ENCODE peak calls at places on chromosomes 4 and X, in nine cellular contexts. One of them, this sample, is unnamed.

GRCh38 chr4:176444741-176445140 is 125.0 kb downstream of the SPCS3 start:
- DNase-seq in astrocyte: peak
- DNase-seq in AG10803: peak
- DNase-seq in endodermal cell: no peak
- DNase-seq in uterus: no peak
- DNase-seq in MCF 10A: peak
- DNase-seq in tibial artery: no peak
- DNase-seq in GM23338: no peak
- DNase-seq in left ventricle myocardium inferior: no peak
- DNase-seq in this sample: no peak

GRCh38 chr4:152590179-152591031 is 54.5 kb upstream of the FBXW7 start:
- DNase-seq in GM23338: no peak
- DNase-seq in left ventricle myocardium inferior: no peak
- DNase-seq in MCF 10A: peak
- DNase-seq in AG10803: peak
- DNase-seq in uterus: no peak
- DNase-seq in endodermal cell: no peak
- DNase-seq in astrocyte: peak
- DNase-seq in tibial artery: no peak
- DNase-seq in this sample: no peak

GRCh38 chr4:47289805-47290204 is 173.7 kb downstream of the COMMD8 start:
- DNase-seq in tibial artery: no peak
- DNase-seq in GM23338: no peak
- DNase-seq in endodermal cell: no peak
- DNase-seq in MCF 10A: no peak
- DNase-seq in AG10803: no peak
- DNase-seq in left ventricle myocardium inferior: no peak
- DNase-seq in uterus: no peak
- DNase-seq in astrocyte: no peak
- DNase-seq in this sample: no peak

GRCh38 chr4:148268835-148269234 is 173.4 kb downstream of the NR3C2 start:
- DNase-seq in GM23338: no peak
- DNase-seq in MCF 10A: no peak
- DNase-seq in uterus: no peak
- DNase-seq in endodermal cell: no peak
- DNase-seq in tibial artery: no peak
- DNase-seq in AG10803: no peak
- DNase-seq in left ventricle myocardium inferior: no peak
- DNase-seq in astrocyte: no peak
- DNase-seq in this sample: no peak

GRCh38 chrX:48465336-48465933 is 4.6 kb downstream of the SLC38A5 start:
- DNase-seq in uterus: no peak
- DNase-seq in tibial artery: no peak
- DNase-seq in left ventricle myocardium inferior: no peak
- DNase-seq in astrocyte: peak
- DNase-seq in MCF 10A: peak
- DNase-seq in endodermal cell: no peak
- DNase-seq in AG10803: peak
- DNase-seq in GM23338: no peak
- DNase-seq in this sample: no peak

GRCh38 chr4:43843501-43843900 is 605.1 kb downstream of the KCTD8 start:
- DNase-seq in tibial artery: no peak
- DNase-seq in GM23338: peak
- DNase-seq in MCF 10A: peak
- DNase-seq in AG10803: no peak
- DNase-seq in left ventricle myocardium inferior: no peak
- DNase-seq in uterus: no peak
- DNase-seq in astrocyte: peak
- DNase-seq in endodermal cell: no peak
- DNase-seq in this sample: no peak

GRCh38 chr4:110753461-110753860 is 130.6 kb upstream of the PITX2 start:
- DNase-seq in GM23338: no peak
- DNase-seq in uterus: no peak
- DNase-seq in MCF 10A: no peak
- DNase-seq in left ventricle myocardium inferior: no peak
- DNase-seq in astrocyte: peak
- DNase-seq in AG10803: peak
- DNase-seq in tibial artery: no peak
- DNase-seq in endodermal cell: no peak
- DNase-seq in this sample: no peak

GRCh38 chr4:27011401-27011800 is 150.8 kb downstream of the STIM2 start:
- DNase-seq in astrocyte: no peak
- DNase-seq in uterus: no peak
- DNase-seq in AG10803: no peak
- DNase-seq in left ventricle myocardium inferior: no peak
- DNase-seq in MCF 10A: no peak
- DNase-seq in tibial artery: no peak
- DNase-seq in GM23338: no peak
- DNase-seq in endodermal cell: no peak
- DNase-seq in this sample: no peak

GRCh38 chrX:150767475-150768131 is 74.4 kb downstream of the MTMR1 start:
- DNase-seq in MCF 10A: peak
- DNase-seq in astrocyte: peak
- DNase-seq in uterus: peak
- DNase-seq in left ventricle myocardium inferior: no peak
- DNase-seq in GM23338: no peak
- DNase-seq in endodermal cell: peak
- DNase-seq in AG10803: peak
- DNase-seq in tibial artery: no peak
- DNase-seq in this sample: no peak

GRCh38 chr4:144501231-144501780 is 144.7 kb upstream of the HHIP start:
- DNase-seq in AG10803: no peak
- DNase-seq in left ventricle myocardium inferior: no peak
- DNase-seq in astrocyte: no peak
- DNase-seq in tibial artery: no peak
- DNase-seq in MCF 10A: no peak
- DNase-seq in GM23338: no peak
- DNase-seq in uterus: no peak
- DNase-seq in endodermal cell: no peak
- DNase-seq in this sample: no peak

GRCh38 chr4:151604238-151604637 is 156.6 kb downstream of the GATB start:
- DNase-seq in astrocyte: no peak
- DNase-seq in AG10803: peak
- DNase-seq in tibial artery: no peak
- DNase-seq in MCF 10A: peak
- DNase-seq in left ventricle myocardium inferior: no peak
- DNase-seq in endodermal cell: no peak
- DNase-seq in GM23338: peak
- DNase-seq in uterus: no peak
- DNase-seq in this sample: no peak

GRCh38 chrX:47222776-47223350 is 4.4 kb downstream of the CDK16 start:
- DNase-seq in tibial artery: no peak
- DNase-seq in uterus: no peak
- DNase-seq in MCF 10A: no peak
- DNase-seq in GM23338: peak
- DNase-seq in astrocyte: no peak
- DNase-seq in AG10803: no peak
- DNase-seq in endodermal cell: peak
- DNase-seq in left ventricle myocardium inferior: no peak
- DNase-seq in this sample: no peak

DNA sequence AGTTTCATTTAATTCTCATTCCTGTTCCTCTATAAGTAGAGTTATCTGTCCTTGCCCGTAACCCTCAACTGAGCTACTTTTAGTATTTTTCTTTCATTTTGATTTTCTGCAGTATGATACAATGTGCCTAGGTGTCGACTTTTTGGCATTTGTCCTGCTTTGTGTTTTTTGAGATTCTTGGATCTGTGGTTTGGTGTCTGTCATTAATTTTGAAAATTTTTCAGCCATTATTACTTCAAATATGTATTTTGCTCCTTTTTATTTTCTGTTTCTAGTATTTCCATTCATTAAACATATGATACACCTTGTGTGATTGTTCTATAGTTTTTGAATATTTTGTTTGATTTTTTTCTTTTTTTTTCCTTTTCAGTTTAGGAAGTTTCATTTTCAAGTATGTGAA is 598.9 kb downstream of the SPOCK3 start:
- DNase-seq in astrocyte: no peak
- DNase-seq in GM23338: no peak
- DNase-seq in MCF 10A: no peak
- DNase-seq in AG10803: no peak
- DNase-seq in endodermal cell: no peak
- DNase-seq in uterus: no peak
- DNase-seq in left ventricle myocardium inferior: no peak
- DNase-seq in tibial artery: no peak
- DNase-seq in this sample: no peak
- TF ChIP-seq CTCF in astrocyte: no peak
- TF ChIP-seq CTCF in GM23338: no peak
- TF ChIP-seq CTCF in MCF 10A: no peak
- TF ChIP-seq CTCF in AG10803: no peak
- TF ChIP-seq CTCF in endodermal cell: no peak
- TF ChIP-seq CTCF in uterus: no peak
- TF ChIP-seq CTCF in left ventricle myocardium inferior: no peak
- TF ChIP-seq CTCF in tibial artery: no peak
- TF ChIP-seq CTCF in this sample: no peak

GRCh38 chr4:185238261-185238681 is 28.9 kb downstream of the SNX25 start:
- DNase-seq in endodermal cell: no peak
- DNase-seq in MCF 10A: no peak
- DNase-seq in AG10803: peak
- DNase-seq in uterus: no peak
- DNase-seq in left ventricle myocardium inferior: no peak
- DNase-seq in tibial artery: no peak
- DNase-seq in astrocyte: peak
- DNase-seq in GM23338: no peak
- DNase-seq in this sample: no peak
- TF ChIP-seq CTCF in endodermal cell: no peak
- TF ChIP-seq CTCF in MCF 10A: no peak
- TF ChIP-seq CTCF in AG10803: no peak
- TF ChIP-seq CTCF in uterus: no peak
- TF ChIP-seq CTCF in left ventricle myocardium inferior: no peak
- TF ChIP-seq CTCF in tibial artery: no peak
- TF ChIP-seq CTCF in astrocyte: no peak
- TF ChIP-seq CTCF in GM23338: no peak
- TF ChIP-seq CTCF in this sample: no peak

GRCh38 chrX:18709833-18710232 is 2.4 kb downstream of the PPEF1 start:
- DNase-seq in tibial artery: no peak
- DNase-seq in endodermal cell: no peak
- DNase-seq in GM23338: no peak
- DNase-seq in AG10803: no peak
- DNase-seq in astrocyte: no peak
- DNase-seq in MCF 10A: no peak
- DNase-seq in uterus: no peak
- DNase-seq in left ventricle myocardium inferior: no peak
- DNase-seq in this sample: no peak
- TF ChIP-seq CTCF in tibial artery: no peak
- TF ChIP-seq CTCF in endodermal cell: peak
- TF ChIP-seq CTCF in GM23338: peak
- TF ChIP-seq CTCF in AG10803: no peak
- TF ChIP-seq CTCF in astrocyte: no peak
- TF ChIP-seq CTCF in MCF 10A: no peak
- TF ChIP-seq CTCF in uterus: no peak
- TF ChIP-seq CTCF in left ventricle myocardium inferior: no peak
- TF ChIP-seq CTCF in this sample: peak

GRCh38 chr4:145613546-145614234 is 5.5 kb upstream of the MMAA start:
- DNase-seq in left ventricle myocardium inferior: no peak
- DNase-seq in MCF 10A: no peak
- DNase-seq in uterus: no peak
- DNase-seq in tibial artery: no peak
- DNase-seq in endodermal cell: no peak
- DNase-seq in GM23338: no peak
- DNase-seq in AG10803: peak
- DNase-seq in astrocyte: no peak
- DNase-seq in this sample: no peak

GRCh38 chr4:145605941-145606340 is 13.2 kb upstream of the MMAA start:
- DNase-seq in GM23338: no peak
- DNase-seq in uterus: no peak
- DNase-seq in AG10803: no peak
- DNase-seq in left ventricle myocardium inferior: no peak
- DNase-seq in astrocyte: no peak
- DNase-seq in endodermal cell: no peak
- DNase-seq in MCF 10A: no peak
- DNase-seq in tibial artery: no peak
- DNase-seq in this sample: no peak

GRCh38 chr4:145614235-145614615 is 5.0 kb upstream of the MMAA start:
- DNase-seq in MCF 10A: no peak
- DNase-seq in GM23338: no peak
- DNase-seq in tibial artery: no peak
- DNase-seq in uterus: no peak
- DNase-seq in left ventricle myocardium inferior: no peak
- DNase-seq in endodermal cell: no peak
- DNase-seq in astrocyte: no peak
- DNase-seq in AG10803: peak
- DNase-seq in this sample: no peak

GRCh38 chr4:145609494-145610427 is 9.4 kb upstream of the MMAA start:
- DNase-seq in MCF 10A: peak
- DNase-seq in uterus: peak
- DNase-seq in endodermal cell: peak
- DNase-seq in astrocyte: peak
- DNase-seq in GM23338: peak
- DNase-seq in AG10803: peak
- DNase-seq in tibial artery: peak
- DNase-seq in left ventricle myocardium inferior: peak
- DNase-seq in this sample: peak
- TF ChIP-seq CTCF in MCF 10A: peak
- TF ChIP-seq CTCF in uterus: peak
- TF ChIP-seq CTCF in endodermal cell: peak
- TF ChIP-seq CTCF in astrocyte: peak
- TF ChIP-seq CTCF in GM23338: peak
- TF ChIP-seq CTCF in AG10803: peak
- TF ChIP-seq CTCF in tibial artery: peak
- TF ChIP-seq CTCF in left ventricle myocardium inferior: peak
- TF ChIP-seq CTCF in this sample: peak

This sample was measured in glutamatergic neuron.